ENCODE peak calls at places on chromosomes 11 and 22, in eight cellular contexts. R is lower lobe of right lung, B is choroid plexus epithelial cell, E is heart right ventricle, X is coronary artery, G is MCF 10A, I is fibroblast of lung, N is astrocyte of the spinal cord. W is an unnamed sample.
A peak's percentile ranks its signal among the peaks of the same experiment; 100 is the strongest.

GRCh38 chr22:27133951-27134664 is 476.7 kb downstream of the MIAT start:
- DNase-seq in R (no peak), B (peak; percentile 90), E (no peak), X (no peak), G (peak; percentile 90), I (peak; percentile 96), N (peak; percentile 88), W (no peak)

GRCh38 chr11:64331569-64332371 is 8.2 kb upstream of the CCDC88B start:
- DNase-seq in R (peak; percentile 94), B (peak; percentile 86), E (peak; percentile 68), X (no peak), G (peak; percentile 98), I (peak; percentile 83), N (peak; percentile 77), W (peak; percentile 94)

GRCh38 chr11:44113018-44113417 is 17.5 kb downstream of the EXT2 start:
- DNase-seq in R (no peak), B (no peak), E (no peak), X (no peak), G (no peak), I (no peak), N (no peak), W (no peak)

GRCh38 chr11:63841554-63841953 is 2.6 kb downstream of the MARK2 start:
- DNase-seq in R (peak; percentile 69), B (peak; percentile 37), E (peak; percentile 29), X (no peak), G (peak; percentile 46), I (peak; percentile 62), N (peak; percentile 58), W (no peak)

GRCh38 chr11:78840623-78841022 is 266.0 kb upstream of the NARS2 start:
- DNase-seq in R (no peak), B (peak; percentile 13), E (no peak), X (no peak), G (peak; percentile 87), I (no peak), N (no peak), W (no peak)

GRCh38 chr11:8342821-8343681 is 79.4 kb upstream of the LMO1 start:
- DNase-seq in R (no peak), B (no peak), E (no peak), X (no peak), G (no peak), I (no peak), N (no peak), W (peak; percentile 86)

GRCh38 chr11:6357222-6357621 is 33.1 kb upstream of the SMPD1 start:
- DNase-seq in R (no peak), B (peak; percentile 80), E (peak; percentile 59), X (peak; percentile 83), G (peak; percentile 83), I (peak; percentile 95), N (peak; percentile 82), W (no peak)

GRCh38 chr11:128302425-128303186 is 284.8 kb downstream of the ETS1 start:
- DNase-seq in R (no peak), B (no peak), E (no peak), X (no peak), G (no peak), I (no peak), N (no peak), W (no peak)

GRCh38 chr11:59755701-59756495 is 722 bp downstream of the STX3 start:
- DNase-seq in R (peak; percentile 82), B (peak; percentile 84), E (peak; percentile 82), X (peak; percentile 88), G (peak; percentile 76), I (peak; percentile 77), N (peak; percentile 67), W (peak; percentile 92)

GRCh38 chr11:129611661-129612566 is 203.7 kb upstream of the TMEM45B start:
- DNase-seq in R (no peak), B (peak; percentile 11), E (no peak), X (no peak), G (no peak), I (peak; percentile 40), N (peak; percentile 5), W (no peak)

GRCh38 chr11:129792663-129793062 is 23.0 kb upstream of the TMEM45B start:
- DNase-seq in R (no peak), B (no peak), E (no peak), X (no peak), G (no peak), I (no peak), N (no peak), W (no peak)

GRCh38 chr11:87851234-87851633 is 324.0 kb downstream of the RAB38 start:
- DNase-seq in R (no peak), B (peak; percentile 6), E (no peak), X (no peak), G (peak; percentile 16), I (peak; percentile 69), N (peak; percentile 56), W (no peak)

GRCh38 chr11:130192845-130193267 is 33.3 kb downstream of the ST14 start:
- DNase-seq in R (peak; percentile 67), B (no peak), E (no peak), X (no peak), G (no peak), I (no peak), N (no peak), W (no peak)

DNA sequence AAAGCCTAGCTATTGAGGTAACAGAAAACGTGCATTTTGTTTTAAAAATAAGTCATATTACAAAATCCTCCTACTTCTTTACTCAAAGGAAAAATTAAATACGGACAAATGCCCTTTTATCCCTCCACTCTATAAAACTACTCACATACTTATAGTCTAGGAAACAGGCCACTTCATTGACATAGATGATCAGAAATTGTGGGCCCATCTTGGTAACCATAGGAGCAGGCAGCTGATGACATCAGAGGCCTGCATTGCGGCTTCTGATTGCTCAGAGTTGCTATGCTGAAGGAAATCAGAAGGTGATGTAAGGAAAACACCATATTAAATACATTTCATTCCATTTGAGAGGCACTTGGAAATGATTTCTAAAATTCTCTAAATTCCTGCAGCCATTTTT is 27.1 kb downstream of the FAM76B start:
- DNase-seq in R (no peak), B (peak; percentile 5), E (no peak), X (no peak), G (no peak), I (peak; percentile 1), N (peak; percentile 8), W (no peak)
- TF ChIP-seq CTCF in R (no peak), B (no peak), E (no peak), X (no peak), G (no peak), I (no peak), N (no peak), W (no peak)

DNA sequence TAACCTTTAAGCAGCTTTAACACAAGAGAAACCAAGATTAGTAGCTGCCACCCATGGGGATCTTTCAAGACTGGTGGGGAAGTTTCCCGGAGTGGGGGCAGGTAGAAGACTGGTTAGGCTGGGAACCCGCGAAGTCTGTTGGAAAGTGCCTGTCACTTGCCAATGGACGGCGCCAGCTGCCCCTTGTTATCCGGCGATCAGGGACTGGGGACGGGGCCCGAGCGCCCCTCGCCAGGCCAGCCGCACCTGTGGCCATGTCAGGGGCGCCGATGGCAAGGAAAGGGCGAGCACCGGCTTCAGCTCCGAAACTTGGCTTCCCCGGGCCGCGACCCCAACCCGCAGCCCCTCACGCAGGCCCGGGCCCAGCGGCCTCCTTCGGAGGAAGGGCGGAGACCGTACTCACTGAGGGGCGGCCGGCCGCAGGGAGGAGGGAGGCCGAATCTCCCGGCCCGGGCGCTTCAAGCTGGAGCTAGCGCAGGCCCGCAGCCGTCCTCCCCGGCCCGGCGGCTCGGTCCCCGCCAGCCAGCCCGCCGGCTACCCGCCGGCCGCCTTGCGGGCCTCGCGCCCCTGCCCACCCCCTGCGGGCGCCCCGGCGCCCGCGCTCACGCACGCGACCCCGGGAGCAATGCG is 539 bp downstream of the EIF4ENIF1 start:
- DNase-seq in R (peak; percentile 60), B (peak; percentile 28), E (peak; percentile 19), X (peak; percentile 74), G (peak; percentile 17), I (peak; percentile 41), N (peak; percentile 22), W (peak; percentile 83)
- TF ChIP-seq CTCF in R (no peak), B (no peak), E (no peak), X (no peak), G (no peak), I (no peak), N (no peak), W (no peak)

GRCh38 chr11:69200331-69201047 is 44.8 kb downstream of the SMIM38 start:
- DNase-seq in R (no peak), B (no peak), E (peak; percentile 40), X (no peak), G (no peak), I (no peak), N (no peak), W (no peak)

GRCh38 chr11:69198891-69199582 is 43.3 kb downstream of the SMIM38 start:
- DNase-seq in R (no peak), B (no peak), E (no peak), X (no peak), G (no peak), I (no peak), N (no peak), W (no peak)

GRCh38 chr11:69201048-69201365 is 45.3 kb downstream of the SMIM38 start:
- DNase-seq in R (no peak), B (no peak), E (no peak), X (no peak), G (no peak), I (no peak), N (no peak), W (no peak)

GRCh38 chr11:69201764-69202370 is 46.1 kb downstream of the SMIM38 start:
- DNase-seq in R (no peak), B (no peak), E (no peak), X (peak; percentile 35), G (no peak), I (no peak), N (no peak), W (no peak)

DNA sequence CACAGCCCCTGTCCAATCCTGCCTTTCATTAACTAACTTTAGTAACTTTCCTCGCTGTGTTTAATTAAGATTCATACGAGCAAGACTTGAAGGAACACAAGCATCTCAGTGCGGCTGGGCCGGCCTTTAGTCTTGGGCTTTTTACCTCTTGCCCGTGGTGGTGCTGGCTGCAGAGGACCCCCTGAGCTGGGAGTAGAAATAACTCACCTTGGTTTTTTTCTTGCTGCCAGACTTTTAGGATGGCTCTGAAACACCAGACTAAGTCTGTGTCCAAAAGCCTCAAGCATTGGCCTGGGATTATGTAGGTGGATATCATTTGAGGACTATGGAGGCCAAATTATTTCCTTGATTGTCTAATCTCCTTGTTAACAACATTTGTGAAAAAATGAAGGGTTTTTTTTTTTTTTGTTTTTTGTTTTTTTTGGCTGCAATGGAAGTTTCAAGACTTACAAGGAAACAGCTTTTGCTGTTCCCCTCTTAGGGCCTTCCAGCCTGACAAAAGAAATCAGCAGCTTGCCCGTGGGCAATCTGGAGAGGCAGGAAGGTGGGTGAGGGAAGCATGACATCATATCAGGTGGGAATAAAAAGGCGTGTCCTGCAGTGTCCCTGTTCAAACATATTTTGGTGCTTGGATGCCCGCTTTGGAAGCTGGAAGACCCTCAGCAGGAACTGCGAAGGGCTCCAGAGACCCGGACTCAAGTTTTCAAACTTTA is 44.0 kb downstream of the SMIM38 start:
- DNase-seq in R (no peak), B (no peak), E (no peak), X (no peak), G (no peak), I (no peak), N (no peak), W (no peak)
- TF ChIP-seq CTCF in R (no peak), B (no peak), E (no peak), X (no peak), G (no peak), I (no peak), N (no peak), W (no peak)

DNA sequence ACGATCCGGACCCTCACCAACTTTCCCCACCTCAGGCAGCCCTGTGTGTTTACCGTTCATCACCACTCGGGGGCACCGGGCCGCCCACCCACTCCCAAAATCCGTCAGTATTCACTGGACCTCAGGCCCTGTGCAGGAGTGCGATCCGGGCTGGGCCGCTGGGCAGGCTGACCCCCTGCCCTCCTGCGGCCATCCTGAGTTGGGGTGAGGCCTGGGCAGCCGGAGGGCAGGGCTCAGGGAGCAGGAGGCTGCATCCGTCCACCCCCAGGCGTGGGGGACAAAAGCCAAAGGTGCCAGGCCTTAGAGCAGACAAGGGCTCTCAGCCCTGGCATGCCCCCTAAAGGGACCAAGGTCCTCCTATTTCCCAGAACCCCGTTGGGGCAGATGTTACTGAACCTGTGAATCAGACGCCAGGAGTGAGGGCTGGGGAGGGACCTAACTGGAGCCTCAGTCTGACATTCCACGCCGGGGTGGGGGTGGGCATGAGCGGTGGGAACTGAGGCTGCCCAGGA is 16.8 kb upstream of the TMEM191C start:
- DNase-seq in R (peak; percentile 44), B (no peak), E (no peak), X (no peak), G (no peak), I (no peak), N (no peak), W (peak; percentile 56)
- TF ChIP-seq CTCF in R (no peak), B (no peak), E (no peak), X (no peak), G (no peak), I (no peak), N (no peak), W (no peak)